ENCODE peak calls at places on chromosomes 13 and 19, in eight cellular contexts. X is T-helper 17 cell; O is NCI-H1105; Z is NCI-H1436; Y is psoas muscle; F is HL-60; G is stimulated activated CD4-positive, alpha-beta T cell treated with anti-CD3 and anti-CD28 coated beads, Interleukin-1b, Interleukin-23, amount 100 ng/mL, for 1 hour; W is anterior cingulate cortex. S is an unnamed sample.

GRCh38 chr13:43648733-43649132 is 138.0 kb downstream of the ENOX1 start:
- DNase-seq in X (no peak), F (no peak), W (no peak), Z (no peak), G (no peak), O (no peak), Y (no peak), S (no peak)

GRCh38 chr19:34975056-34975455 is 11.0 kb upstream of the ZNF792 start:
- DNase-seq in F (no peak), G (no peak), W (no peak), X (no peak), Y (no peak), O (no peak), Z (no peak), S (no peak)

GRCh38 chr19:3670796-3671679 is 29.2 kb downstream of the PIP5K1C start:
- DNase-seq in W (no peak), F (no peak), X (no peak), G (no peak), Z (no peak), O (no peak), Y (peak), S (no peak)

GRCh38 chr13:22278336-22278929 is 607.6 kb downstream of the FGF9 start:
- DNase-seq in G (peak), O (peak), Y (no peak), X (peak), W (no peak), F (no peak), Z (peak), S (no peak)

GRCh38 chr13:111587249-111587648 is 266.8 kb downstream of the TEX29 start:
- DNase-seq in Y (no peak), O (no peak), Z (no peak), G (no peak), F (no peak), W (no peak), X (no peak), S (no peak)

GRCh38 chr13:100063906-100064305 is 25.0 kb upstream of the PCCA start:
- DNase-seq in O (no peak), Y (no peak), F (no peak), W (no peak), G (no peak), X (no peak), Z (no peak), S (no peak)

GRCh38 chr19:12952488-12953455 is 4.3 kb downstream of the GADD45GIP1 start:
- DNase-seq in Y (no peak), Z (no peak), G (no peak), X (no peak), F (no peak), O (no peak), W (no peak), S (no peak)

GRCh38 chr19:16328824-16329482 is 4.3 kb downstream of the KLF2 start:
- DNase-seq in X (peak), F (no peak), Y (no peak), Z (no peak), G (no peak), O (no peak), W (no peak), S (no peak)

GRCh38 chr13:84037937-84038464 is 155.7 kb upstream of the SLITRK1 start:
- DNase-seq in W (no peak), Y (no peak), G (no peak), F (no peak), X (no peak), Z (no peak), O (no peak), S (no peak)

GRCh38 chr13:44044544-44045178 is 165.0 kb downstream of the LACC1 start:
- DNase-seq in Y (no peak), W (no peak), X (no peak), G (no peak), Z (no peak), F (no peak), O (no peak), S (no peak)

GRCh38 chr19:38724380-38724854 is 19.9 kb downstream of the CAPN12 start:
- DNase-seq in X (no peak), W (no peak), Z (no peak), Y (no peak), O (no peak), G (no peak), F (no peak), S (no peak)

GRCh38 chr19:38846097-38846496 is 3.7 kb downstream of the HNRNPL start:
- DNase-seq in O (no peak), Z (no peak), W (no peak), F (no peak), G (no peak), X (no peak), Y (no peak), S (no peak)

GRCh38 chr13:39712626-39713025 is 57.2 kb downstream of the COG6 start:
- DNase-seq in O (no peak), Y (no peak), W (no peak), Z (no peak), X (no peak), F (no peak), G (no peak), S (no peak)

GRCh38 chr13:47218611-47219010 is 321.8 kb upstream of the HTR2A start:
- DNase-seq in G (no peak), W (no peak), Y (no peak), F (no peak), X (no peak), O (no peak), Z (no peak), S (no peak)

GRCh38 chr13:46580362-46580839 is 27.4 kb downstream of the LRCH1 start:
- DNase-seq in G (no peak), F (no peak), X (no peak), W (no peak), Y (no peak), O (no peak), Z (no peak), S (no peak)

GRCh38 chr19:30897034-30897433 is 452.2 kb downstream of the TSHZ3 start:
- DNase-seq in F (no peak), G (no peak), Y (no peak), X (no peak), W (no peak), O (no peak), Z (no peak), S (no peak)

GRCh38 chr13:67230243-67230773 is at the start of gene PCDH9:
- DNase-seq in F (peak), G (peak), W (peak), Y (peak), X (peak), Z (peak), O (peak), S (peak)

GRCh38 chr13:20425819-20426219 is 99.8 kb downstream of the CRYL1 start:
- DNase-seq in O (no peak), Z (no peak), W (no peak), F (no peak), Y (no peak), X (no peak), G (no peak), S (no peak)

GRCh38 chr19:14536926-14537692 is 7.7 kb downstream of the TECR start:
- DNase-seq in X (no peak), Z (no peak), Y (peak), G (no peak), W (no peak), F (no peak), O (no peak), S (peak)

GRCh38 chr19:48868196-48868886 is at the start of gene PLEKHA4:
- DNase-seq in W (no peak), Y (peak), F (no peak), X (no peak), G (no peak), O (no peak), Z (no peak), S (no peak)

GRCh38 chr13:26460652-26461051 is 96.8 kb upstream of the WASF3 start:
- DNase-seq in F (no peak), Y (peak), W (no peak), O (no peak), X (no peak), Z (no peak), G (no peak), S (no peak)

GRCh38 chr19:2992958-2993357 is 15.6 kb downstream of the TLE6 start:
- DNase-seq in W (no peak), F (no peak), O (no peak), X (no peak), G (no peak), Y (no peak), Z (peak), S (peak)

GRCh38 chr19:1081301-1082164 is 13.6 kb downstream of the POLR2E start:
- DNase-seq in Y (no peak), F (no peak), W (no peak), O (no peak), Z (peak), G (no peak), X (no peak), S (no peak)